ENCODE peak calls at places on chromosomes 2 and 18, in nine cellular contexts. One of them, this sample, is unnamed.

GRCh38 chr2:51027442-51027841 is 4.5 kb downstream of the NRXN1 start:
- DNase-seq in ovary: no peak
- DNase-seq in K562: no peak
- DNase-seq in heart left ventricle: no peak
- DNase-seq in gastrocnemius medialis: no peak
- DNase-seq in A549: no peak
- DNase-seq in H1: no peak
- DNase-seq in IMR-90: no peak
- DNase-seq in sigmoid colon: no peak
- DNase-seq in this sample: no peak

GRCh38 chr18:74286106-74286856 is 5.5 kb downstream of the CYB5A start:
- DNase-seq in heart left ventricle: no peak
- DNase-seq in A549: no peak
- DNase-seq in ovary: no peak
- DNase-seq in IMR-90: peak
- DNase-seq in H1: no peak
- DNase-seq in sigmoid colon: no peak
- DNase-seq in K562: no peak
- DNase-seq in gastrocnemius medialis: no peak
- DNase-seq in this sample: no peak

GRCh38 chr2:236309669-236310029 is 45.4 kb upstream of the ASB18 start:
- DNase-seq in A549: peak
- DNase-seq in heart left ventricle: no peak
- DNase-seq in sigmoid colon: no peak
- DNase-seq in H1: peak
- DNase-seq in gastrocnemius medialis: no peak
- DNase-seq in IMR-90: no peak
- DNase-seq in ovary: no peak
- DNase-seq in K562: peak
- DNase-seq in this sample: no peak

GRCh38 chr2:143801561-143801960 is 672.3 kb downstream of the ARHGAP15 start:
- DNase-seq in sigmoid colon: no peak
- DNase-seq in heart left ventricle: no peak
- DNase-seq in H1: no peak
- DNase-seq in IMR-90: no peak
- DNase-seq in A549: no peak
- DNase-seq in ovary: no peak
- DNase-seq in K562: no peak
- DNase-seq in gastrocnemius medialis: no peak
- DNase-seq in this sample: no peak

GRCh38 chr2:26519396-26519991 is 41.6 kb upstream of the OTOF start:
- DNase-seq in K562: no peak
- DNase-seq in A549: no peak
- DNase-seq in H1: no peak
- DNase-seq in gastrocnemius medialis: no peak
- DNase-seq in ovary: no peak
- DNase-seq in IMR-90: no peak
- DNase-seq in heart left ventricle: no peak
- DNase-seq in sigmoid colon: no peak
- DNase-seq in this sample: no peak

GRCh38 chr2:223122706-223123265 is 70.8 kb downstream of the KCNE4 start:
- DNase-seq in IMR-90: no peak
- DNase-seq in heart left ventricle: no peak
- DNase-seq in H1: no peak
- DNase-seq in K562: no peak
- DNase-seq in ovary: no peak
- DNase-seq in sigmoid colon: no peak
- DNase-seq in A549: no peak
- DNase-seq in gastrocnemius medialis: peak
- DNase-seq in this sample: no peak

GRCh38 chr18:22238681-22239080 is 69.3 kb downstream of the GATA6 start:
- DNase-seq in gastrocnemius medialis: no peak
- DNase-seq in ovary: no peak
- DNase-seq in K562: no peak
- DNase-seq in IMR-90: no peak
- DNase-seq in heart left ventricle: no peak
- DNase-seq in A549: no peak
- DNase-seq in sigmoid colon: no peak
- DNase-seq in H1: no peak
- DNase-seq in this sample: no peak

GRCh38 chr18:42141439-42141838 is 186.4 kb downstream of the PIK3C3 start:
- DNase-seq in heart left ventricle: no peak
- DNase-seq in ovary: no peak
- DNase-seq in A549: peak
- DNase-seq in H1: no peak
- DNase-seq in K562: no peak
- DNase-seq in gastrocnemius medialis: no peak
- DNase-seq in sigmoid colon: no peak
- DNase-seq in IMR-90: peak
- DNase-seq in this sample: no peak

GRCh38 chr18:76482971-76483691 is 11.9 kb downstream of the ZNF516 start:
- DNase-seq in ovary: peak
- DNase-seq in gastrocnemius medialis: no peak
- DNase-seq in heart left ventricle: no peak
- DNase-seq in sigmoid colon: no peak
- DNase-seq in A549: no peak
- DNase-seq in H1: no peak
- DNase-seq in IMR-90: no peak
- DNase-seq in K562: no peak
- DNase-seq in this sample: no peak

GRCh38 chr2:25168256-25169072 is at the start of gene POMC:
- DNase-seq in sigmoid colon: no peak
- DNase-seq in heart left ventricle: no peak
- DNase-seq in gastrocnemius medialis: no peak
- DNase-seq in ovary: no peak
- DNase-seq in H1: no peak
- DNase-seq in IMR-90: peak
- DNase-seq in K562: no peak
- DNase-seq in A549: peak
- DNase-seq in this sample: no peak

GRCh38 chr2:236855866-236856855 is 229.5 kb upstream of the COPS8 start:
- DNase-seq in IMR-90: no peak
- DNase-seq in gastrocnemius medialis: no peak
- DNase-seq in K562: no peak
- DNase-seq in A549: no peak
- DNase-seq in H1: no peak
- DNase-seq in heart left ventricle: peak
- DNase-seq in sigmoid colon: peak
- DNase-seq in ovary: no peak
- DNase-seq in this sample: no peak

GRCh38 chr2:111897924-111898702 is at the start of gene MERTK:
- DNase-seq in sigmoid colon: peak
- DNase-seq in gastrocnemius medialis: peak
- DNase-seq in K562: peak
- DNase-seq in ovary: peak
- DNase-seq in H1: peak
- DNase-seq in A549: peak
- DNase-seq in heart left ventricle: peak
- DNase-seq in IMR-90: peak
- DNase-seq in this sample: peak

GRCh38 chr2:214193943-214194342 is 216.9 kb upstream of the VWC2L start:
- DNase-seq in ovary: no peak
- DNase-seq in IMR-90: peak
- DNase-seq in sigmoid colon: no peak
- DNase-seq in heart left ventricle: no peak
- DNase-seq in A549: no peak
- DNase-seq in H1: no peak
- DNase-seq in K562: no peak
- DNase-seq in gastrocnemius medialis: no peak
- DNase-seq in this sample: no peak

GRCh38 chr2:20224191-20224715 is 677 bp downstream of the SDC1 start:
- DNase-seq in heart left ventricle: no peak
- DNase-seq in gastrocnemius medialis: no peak
- DNase-seq in IMR-90: no peak
- DNase-seq in K562: peak
- DNase-seq in H1: no peak
- DNase-seq in ovary: no peak
- DNase-seq in A549: no peak
- DNase-seq in sigmoid colon: no peak
- DNase-seq in this sample: no peak

GRCh38 chr2:20223345-20224190 is 1.4 kb downstream of the SDC1 start:
- DNase-seq in gastrocnemius medialis: no peak
- DNase-seq in sigmoid colon: no peak
- DNase-seq in H1: no peak
- DNase-seq in A549: peak
- DNase-seq in K562: peak
- DNase-seq in ovary: peak
- DNase-seq in heart left ventricle: no peak
- DNase-seq in IMR-90: peak
- DNase-seq in this sample: no peak

GRCh38 chr2:20224716-20225293 is at the start of gene SDC1:
- DNase-seq in gastrocnemius medialis: no peak
- DNase-seq in K562: peak
- DNase-seq in A549: peak
- DNase-seq in sigmoid colon: peak
- DNase-seq in IMR-90: peak
- DNase-seq in ovary: peak
- DNase-seq in heart left ventricle: peak
- DNase-seq in H1: no peak
- DNase-seq in this sample: no peak

GRCh38 chr2:20226152-20226545 is 1.2 kb upstream of the SDC1 start:
- DNase-seq in sigmoid colon: peak
- DNase-seq in IMR-90: no peak
- DNase-seq in H1: no peak
- DNase-seq in A549: no peak
- DNase-seq in ovary: no peak
- DNase-seq in K562: no peak
- DNase-seq in gastrocnemius medialis: no peak
- DNase-seq in heart left ventricle: no peak
- DNase-seq in this sample: no peak

DNA sequence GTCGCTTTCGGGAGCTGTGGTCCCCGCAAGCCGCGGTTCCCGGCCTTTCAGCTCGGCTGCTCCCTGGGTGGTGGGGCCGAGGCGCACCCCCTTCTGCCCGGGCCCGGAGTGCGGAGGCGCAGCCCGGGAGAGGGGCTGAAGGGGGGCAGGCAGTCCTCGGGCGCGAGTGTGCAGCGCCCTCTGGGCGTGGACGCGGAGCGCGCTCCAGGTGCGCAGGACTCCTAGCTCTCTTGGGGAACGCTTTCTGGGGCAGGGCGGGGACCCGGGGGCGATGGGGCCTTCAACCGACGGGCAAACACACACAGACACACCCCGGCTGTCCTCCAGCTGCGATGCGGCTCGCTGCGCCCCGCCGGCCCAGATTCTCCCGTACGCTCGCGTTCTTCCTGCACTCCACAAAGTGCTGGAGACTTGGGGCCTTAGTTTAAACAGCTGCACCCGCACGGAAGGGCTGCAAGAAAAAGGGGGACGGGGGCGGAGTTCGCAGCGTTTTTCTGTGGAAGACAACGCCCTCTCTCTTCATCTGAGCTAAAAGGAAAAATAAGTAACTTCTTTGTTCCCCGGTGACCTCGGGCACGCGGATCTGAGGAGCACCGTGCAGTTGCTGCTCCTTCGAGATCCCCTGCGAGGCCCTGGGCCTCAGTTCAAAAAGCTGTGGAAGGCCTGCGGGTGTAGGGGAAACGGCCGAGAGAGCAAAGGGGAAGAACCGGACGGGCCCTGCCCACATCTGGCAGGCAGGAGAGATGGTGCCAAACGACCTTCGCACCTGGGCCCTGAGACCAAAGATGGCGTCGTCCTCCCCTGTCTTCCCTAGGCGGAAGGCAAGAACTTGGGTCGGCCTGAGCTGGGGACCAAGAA is 593 bp upstream of the SDC1 start:
- DNase-seq in sigmoid colon: peak
- DNase-seq in A549: peak
- DNase-seq in gastrocnemius medialis: no peak
- DNase-seq in H1: peak
- DNase-seq in IMR-90: peak
- DNase-seq in heart left ventricle: peak
- DNase-seq in K562: peak
- DNase-seq in ovary: peak
- DNase-seq in this sample: no peak
- H3K4me3 ChIP-seq in sigmoid colon: peak
- H3K4me3 ChIP-seq in A549: peak
- H3K4me3 ChIP-seq in gastrocnemius medialis: peak
- H3K4me3 ChIP-seq in H1: peak
- H3K4me3 ChIP-seq in IMR-90: peak
- H3K4me3 ChIP-seq in heart left ventricle: peak
- H3K4me3 ChIP-seq in K562: peak
- H3K4me3 ChIP-seq in ovary: peak
- H3K4me3 ChIP-seq in this sample: peak

GRCh38 chr2:68251187-68251854 is 1.0 kb downstream of the PPP3R1 start:
- DNase-seq in gastrocnemius medialis: peak
- DNase-seq in K562: peak
- DNase-seq in ovary: peak
- DNase-seq in H1: peak
- DNase-seq in A549: peak
- DNase-seq in sigmoid colon: peak
- DNase-seq in IMR-90: peak
- DNase-seq in heart left ventricle: peak
- DNase-seq in this sample: peak
- TF ChIP-seq POLR2A in gastrocnemius medialis: peak
- TF ChIP-seq POLR2A in K562: peak
- TF ChIP-seq POLR2A in ovary: no peak
- TF ChIP-seq POLR2A in H1: no peak
- TF ChIP-seq POLR2A in A549: no peak
- TF ChIP-seq POLR2A in sigmoid colon: no peak
- TF ChIP-seq POLR2A in IMR-90: peak
- TF ChIP-seq POLR2A in heart left ventricle: no peak
- TF ChIP-seq POLR2A in this sample: no peak

DNA sequence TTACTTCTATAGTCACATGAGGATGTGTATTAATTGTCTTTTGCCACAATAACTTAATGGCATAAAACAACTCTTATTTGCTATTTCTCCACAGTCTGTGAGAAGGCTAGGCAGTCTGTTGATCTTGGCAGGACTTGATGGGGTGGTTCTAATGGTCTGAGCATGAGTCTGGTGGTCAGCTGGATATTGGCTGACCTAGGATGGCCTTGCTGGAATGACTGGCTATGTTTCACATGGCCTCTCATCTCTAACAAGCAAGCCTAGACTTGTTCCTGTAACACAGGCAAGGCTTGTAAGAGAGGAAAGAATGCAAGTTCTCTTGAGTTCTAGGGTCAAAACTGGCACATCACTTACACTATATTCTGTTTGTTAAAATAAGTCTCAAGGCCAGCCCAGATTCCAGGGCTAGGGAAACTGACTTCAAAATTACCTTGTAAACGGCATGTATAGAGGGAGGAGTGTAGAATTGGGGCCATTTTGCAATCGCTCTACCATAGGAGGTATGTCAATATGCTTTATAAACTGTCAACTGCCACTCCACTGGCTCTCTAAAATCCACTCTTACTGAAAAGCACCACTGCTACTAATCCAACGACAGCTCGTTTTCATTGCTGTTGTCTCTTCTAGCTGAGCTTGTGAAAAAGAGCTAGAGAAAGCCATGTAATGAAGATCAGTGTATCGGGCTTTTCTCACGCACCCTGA is 325.0 kb upstream of the PKDCC start:
- DNase-seq in A549: no peak
- DNase-seq in H1: no peak
- DNase-seq in gastrocnemius medialis: peak
- DNase-seq in heart left ventricle: peak
- DNase-seq in ovary: peak
- DNase-seq in sigmoid colon: no peak
- DNase-seq in IMR-90: peak
- DNase-seq in K562: no peak
- DNase-seq in this sample: peak
- H3K4me3 ChIP-seq in A549: no peak
- H3K4me3 ChIP-seq in H1: no peak
- H3K4me3 ChIP-seq in gastrocnemius medialis: no peak
- H3K4me3 ChIP-seq in heart left ventricle: no peak
- H3K4me3 ChIP-seq in ovary: no peak
- H3K4me3 ChIP-seq in sigmoid colon: no peak
- H3K4me3 ChIP-seq in IMR-90: no peak
- H3K4me3 ChIP-seq in K562: no peak
- H3K4me3 ChIP-seq in this sample: no peak

GRCh38 chr2:128424806-128425205 is 106.1 kb upstream of the HS6ST1 start:
- DNase-seq in sigmoid colon: peak
- DNase-seq in A549: no peak
- DNase-seq in gastrocnemius medialis: no peak
- DNase-seq in K562: no peak
- DNase-seq in H1: no peak
- DNase-seq in IMR-90: no peak
- DNase-seq in heart left ventricle: no peak
- DNase-seq in ovary: no peak
- DNase-seq in this sample: no peak
- TF ChIP-seq POLR2A in sigmoid colon: no peak
- TF ChIP-seq POLR2A in A549: no peak
- TF ChIP-seq POLR2A in gastrocnemius medialis: no peak
- TF ChIP-seq POLR2A in K562: no peak
- TF ChIP-seq POLR2A in H1: no peak
- TF ChIP-seq POLR2A in IMR-90: no peak
- TF ChIP-seq POLR2A in heart left ventricle: no peak
- TF ChIP-seq POLR2A in ovary: no peak
- TF ChIP-seq POLR2A in this sample: no peak